ENCODE peak calls at places on chromosome 16, in nine cellular contexts. Y is sigmoid colon, E is GM23248, J is endothelial cell of umbilical vein, P is cardiac muscle cell, X is upper lobe of right lung, N is DND-41, M is neuronal stem cell, U is upper lobe of left lung. K is an unnamed sample.

GRCh38 chr16:20868890-20869289 is 31.3 kb downstream of the DCUN1D3 start:
- DNase-seq in X (peak; percentile 88), Y (peak; percentile 96), U (peak; percentile 63), M (no peak), E (peak; percentile 68), P (peak; percentile 85), J (peak; percentile 74), N (no peak), K (no peak)

GRCh38 chr16:20734782-20735181 is 6.8 kb downstream of the THUMPD1 start:
- DNase-seq in M (no peak), P (no peak), Y (no peak), U (no peak), X (no peak), J (no peak), E (no peak), N (no peak), K (no peak)

GRCh38 chr16:57726433-57726947 is 9.1 kb upstream of the KATNB1 start:
- DNase-seq in M (no peak), N (no peak), U (no peak), X (no peak), Y (peak; percentile 12), E (no peak), J (no peak), P (no peak), K (no peak)

GRCh38 chr16:51876934-51877333 is 670.0 kb downstream of the TOX3 start:
- DNase-seq in E (no peak), M (no peak), P (no peak), Y (no peak), U (no peak), J (no peak), N (no peak), X (no peak), K (no peak)

GRCh38 chr16:67563708-67564468 is 1.6 kb downstream of the CTCF start:
- DNase-seq in N (peak; percentile 36), M (no peak), Y (peak; percentile 86), J (peak; percentile 60), E (peak; percentile 86), X (no peak), U (peak; percentile 76), P (peak; percentile 80), K (no peak)

GRCh38 chr16:31487076-31487719 is 4.3 kb downstream of the SLC5A2 start:
- DNase-seq in P (no peak), Y (no peak), U (no peak), J (no peak), M (no peak), N (no peak), X (no peak), E (no peak), K (no peak)

GRCh38 chr16:31451681-31452351 is 7.5 kb upstream of the ARMC5 start:
- DNase-seq in U (peak; percentile 46), M (no peak), N (no peak), X (peak; percentile 71), J (peak; percentile 56), E (peak; percentile 89), P (peak; percentile 79), Y (peak; percentile 81), K (no peak)

GRCh38 chr16:30137897-30138296 is 14.9 kb upstream of the MAPK3 start:
- DNase-seq in Y (no peak), J (no peak), M (no peak), X (no peak), P (no peak), N (peak; percentile 31), U (no peak), E (no peak), K (no peak)

GRCh38 chr16:11497851-11498289 is 88.8 kb downstream of the LITAF start:
- DNase-seq in J (peak; percentile 44), X (no peak), P (peak; percentile 77), E (peak; percentile 63), N (peak; percentile 16), Y (no peak), M (no peak), U (peak; percentile 52), K (no peak)

GRCh38 chr16:60110531-60110930 is 1376.4 kb upstream of the GOT2 start:
- DNase-seq in Y (no peak), J (no peak), U (no peak), N (no peak), X (no peak), M (no peak), P (no peak), E (no peak), K (no peak)

GRCh38 chr16:27258241-27258734 is 10.3 kb downstream of the NSMCE1 start:
- DNase-seq in P (peak; percentile 13), Y (no peak), M (no peak), U (no peak), E (peak; percentile 37), X (no peak), N (no peak), J (peak; percentile 77), K (no peak)
- H3K27ac ChIP-seq in P (no peak overlapping the region), Y (peak overlapping the region; percentile 66), M (no peak overlapping the region), U (peak overlapping the region; percentile 79), E (peak overlapping the region; percentile 7), X (peak overlapping the region; percentile 75), N (no peak overlapping the region), J (peak overlapping the region; percentile 59), K (no peak overlapping the region)

DNA sequence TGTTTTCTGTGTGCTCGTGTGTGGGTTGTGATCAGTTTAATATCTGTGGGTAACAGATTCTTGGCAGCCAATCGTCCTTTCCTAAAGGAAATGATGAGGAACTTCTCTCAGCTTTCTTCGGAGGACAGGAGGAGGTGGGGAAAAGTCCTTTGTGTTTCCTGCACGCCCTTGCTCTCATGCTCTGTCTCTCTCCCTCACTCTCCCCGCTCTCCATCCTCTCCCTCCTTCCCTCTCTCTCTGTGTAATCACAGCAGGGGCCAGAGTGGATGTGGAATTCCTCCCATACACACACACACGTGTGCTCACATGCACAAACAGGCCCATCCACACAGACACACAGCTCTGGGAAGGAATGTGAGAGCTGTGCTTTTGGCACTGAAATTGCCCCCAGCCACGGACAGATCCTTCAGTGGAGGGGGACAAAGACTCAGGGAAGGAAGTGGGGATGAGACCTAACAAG is 83.6 kb upstream of the PLCG2 start:
- DNase-seq in P (peak; percentile 77), J (peak; percentile 95), N (no peak), E (no peak), Y (no peak), U (no peak), M (no peak), X (no peak), K (no peak)
- H3K36me3 ChIP-seq in P (peaks cover 7% of the 10 kb centered on the region), J (peaks cover 4% of the 10 kb centered on the region), N (peaks cover 91% of the 10 kb centered on the region), E (no peaks in the 10 kb centered on the region), Y (peaks cover 21% of the 10 kb centered on the region), U (peaks cover 23% of the 10 kb centered on the region), M (peaks cover 36% of the 10 kb centered on the region), X (peaks cover 40% of the 10 kb centered on the region), K (peaks cover 26% of the 10 kb centered on the region)

GRCh38 chr16:74026373-74027281 is 270.0 kb upstream of the PSMD7 start:
- DNase-seq in J (no peak), N (no peak), P (no peak), U (no peak), E (no peak), X (no peak), Y (no peak), M (no peak), K (no peak)
- H3K27ac ChIP-seq in J (no peak overlapping the region), N (peak overlapping the region; percentile 6), P (no peak overlapping the region), U (no peak overlapping the region), E (no peak overlapping the region), X (no peak overlapping the region), Y (no peak overlapping the region), M (no peak overlapping the region), K (no peak overlapping the region)

GRCh38 chr16:19700319-19700781 is 17.7 kb downstream of the KNOP1 start:
- DNase-seq in X (no peak), J (peak; percentile 69), E (peak; percentile 73), U (no peak), M (no peak), P (peak; percentile 49), N (no peak), Y (no peak), K (no peak)
- H3K36me3 ChIP-seq in X (peaks cover 23% of the 10 kb centered on the region), J (peaks cover 11% of the 10 kb centered on the region), E (no peaks in the 10 kb centered on the region), U (no peaks in the 10 kb centered on the region), M (peaks cover 91% of the 10 kb centered on the region), P (peaks cover 9% of the 10 kb centered on the region), N (peaks cover 77% of the 10 kb centered on the region), Y (peaks cover 50% of the 10 kb centered on the region), K (peaks cover 10% of the 10 kb centered on the region)

GRCh38 chr16:50279142-50279865 is 13.0 kb downstream of the ADCY7 start:
- DNase-seq in X (peak; percentile 88), J (no peak), Y (peak; percentile 83), P (peak; percentile 18), U (peak; percentile 94), M (no peak), N (no peak), E (no peak), K (peak; percentile 13)
- H3K27ac ChIP-seq in X (no peak overlapping the region), J (no peak overlapping the region), Y (no peak overlapping the region), P (no peak overlapping the region), U (peak overlapping the region; percentile 68), M (no peak overlapping the region), N (no peak overlapping the region), E (no peak overlapping the region), K (no peak overlapping the region)

GRCh38 chr16:1653023-1653422 is 25.1 kb upstream of the JPT2 start:
- DNase-seq in Y (no peak), J (no peak), X (no peak), N (no peak), U (no peak), P (no peak), M (no peak), E (no peak), K (no peak)
- H3K36me3 ChIP-seq in Y (peaks cover 52% of the 10 kb centered on the region), J (peaks cover 8% of the 10 kb centered on the region), X (peaks cover 64% of the 10 kb centered on the region), N (peaks cover 80% of the 10 kb centered on the region), U (peaks cover 29% of the 10 kb centered on the region), P (peaks cover 31% of the 10 kb centered on the region), M (peaks cover 85% of the 10 kb centered on the region), E (peaks cover 19% of the 10 kb centered on the region), K (no peaks in the 10 kb centered on the region)

DNA sequence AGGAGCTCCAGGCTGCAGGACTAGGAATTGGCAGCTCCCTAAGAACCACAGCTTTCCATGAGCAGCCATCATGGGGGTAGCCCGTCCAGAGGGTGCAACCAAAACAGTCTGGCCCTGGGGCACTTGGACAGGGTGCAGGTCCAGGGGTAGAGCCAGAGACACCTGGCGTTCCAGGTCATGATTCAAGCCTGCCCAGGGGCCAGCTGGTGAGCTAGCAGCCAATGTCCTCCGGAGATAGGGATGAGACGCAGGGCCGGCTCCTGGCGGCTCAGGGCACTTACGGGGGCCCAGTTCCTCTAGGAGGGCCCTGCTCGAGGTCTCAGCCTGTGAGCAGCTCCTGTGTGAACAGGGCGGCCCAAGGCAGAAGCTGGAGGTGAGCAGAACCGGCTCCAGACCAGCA is 22.1 kb downstream of the PIEZO1 start:
- DNase-seq in E (no peak), M (no peak), X (no peak), P (no peak), J (no peak), Y (no peak), U (no peak), N (no peak), K (no peak)
- H3K27ac ChIP-seq in E (no peak overlapping the region), M (peak overlapping the region; percentile 7), X (peak overlapping the region; percentile 13), P (peak overlapping the region; percentile 85), J (no peak overlapping the region), Y (peak overlapping the region; percentile 100), U (peak overlapping the region; percentile 19), N (no peak overlapping the region), K (no peak overlapping the region)

GRCh38 chr16:3049921-3050481 is 3.6 kb downstream of the MMP25 start:
- DNase-seq in N (no peak), P (no peak), J (no peak), X (no peak), Y (no peak), M (no peak), U (no peak), E (no peak), K (no peak)
- H3K36me3 ChIP-seq in N (peaks cover 14% of the 10 kb centered on the region), P (no peaks in the 10 kb centered on the region), J (no peaks in the 10 kb centered on the region), X (no peaks in the 10 kb centered on the region), Y (no peaks in the 10 kb centered on the region), M (peaks cover 6% of the 10 kb centered on the region), U (no peaks in the 10 kb centered on the region), E (no peaks in the 10 kb centered on the region), K (no peaks in the 10 kb centered on the region)

K was measured in CD8-positive, alpha-beta T cell.